ENCODE peak calls at places on chromosome 22, in five cellular contexts. E is ovary, I is endodermal cell, Z is colonic mucosa, B is cardiac muscle cell. S is an unnamed sample. For H3K4me1, the result is how much of the 10 kb centered on the place peaks cover.

GRCh38 chr22:49826603-49827306 is 918 bp downstream of the BRD1 start:
- DNase-seq in E (peak), I (peak), Z (peak), B (peak), S (peak)

GRCh38 chr22:32475428-32476010 is 908 bp downstream of the FBXO7 start:
- DNase-seq in E (peak), I (peak), Z (peak), B (peak), S (peak)

GRCh38 chr22:42833104-42833503 is 24.0 kb downstream of the ARFGAP3 start:
- DNase-seq in E (no peak), I (no peak), Z (no peak), B (no peak), S (no peak)

GRCh38 chr22:37519268-37520195 is at the start of gene CARD10:
- DNase-seq in E (no peak), I (peak), Z (peak), B (peak), S (no peak)

GRCh38 chr22:23213581-23214341 is 33.5 kb downstream of the BCR start:
- DNase-seq in E (no peak), I (no peak), Z (no peak), B (no peak), S (no peak)

GRCh38 chr22:38088723-38089473 is 4.9 kb upstream of the SLC16A8 start:
- DNase-seq in E (no peak), I (no peak), Z (no peak), B (peak), S (no peak)

GRCh38 chr22:37501610-37502341 is 15.6 kb upstream of the MFNG start:
- DNase-seq in E (peak), I (no peak), Z (peak), B (peak), S (no peak)

GRCh38 chr22:26713823-26714449 is 56.5 kb downstream of the MIAT start:
- DNase-seq in E (peak), I (no peak), Z (no peak), B (peak), S (no peak)

GRCh38 chr22:32237905-32238304 is 17.2 kb downstream of the SLC5A4 start:
- DNase-seq in E (no peak), I (no peak), Z (no peak), B (no peak), S (no peak)

GRCh38 chr22:17366830-17367229 is 2.4 kb upstream of the CECR2 start:
- DNase-seq in E (peak), I (peak), Z (peak), B (peak), S (peak)

GRCh38 chr22:47618180-47618579 is 855.7 kb downstream of the TBC1D22A start:
- DNase-seq in E (no peak), I (peak), Z (no peak), B (no peak), S (no peak)

GRCh38 chr22:22934543-22935055 is 47.0 kb downstream of the IGLL5 start:
- DNase-seq in E (no peak), I (no peak), Z (no peak), B (no peak), S (no peak)

GRCh38 chr22:49040111-49040510 is 787.6 kb downstream of the BRD1 start:
- DNase-seq in E (no peak), I (no peak), Z (no peak), B (no peak), S (no peak)

GRCh38 chr22:48118654-48119053 is 1356.2 kb downstream of the TBC1D22A start:
- DNase-seq in E (no peak), I (no peak), Z (no peak), B (no peak), S (no peak)

GRCh38 chr22:38824587-38824986 is 19.2 kb downstream of the NPTXR start:
- DNase-seq in E (no peak), I (peak), Z (peak), B (peak), S (no peak)

GRCh38 chr22:26887456-26887855 is 230.1 kb downstream of the MIAT start:
- DNase-seq in E (no peak), I (no peak), Z (no peak), B (peak), S (no peak)

GRCh38 chr22:44297662-44298061 is 15.1 kb downstream of the SHISAL1 start:
- DNase-seq in E (no peak), I (no peak), Z (no peak), B (no peak), S (no peak)

GRCh38 chr22:43066844-43067385 is 22.3 kb downstream of the TTLL1 start:
- DNase-seq in E (no peak), I (no peak), Z (no peak), B (no peak), S (no peak)

GRCh38 chr22:49735411-49736311 is 92.0 kb downstream of the BRD1 start:
- DNase-seq in E (no peak), I (peak), Z (no peak), B (peak), S (no peak)

GRCh38 chr22:49550766-49551362 is 276.8 kb downstream of the BRD1 start:
- DNase-seq in E (no peak), I (no peak), Z (no peak), B (no peak), S (no peak)

GRCh38 chr22:22020425-22020852 is 37.9 kb upstream of the TOP3B start:
- DNase-seq in E (no peak), I (no peak), Z (no peak), B (no peak), S (no peak)

GRCh38 chr22:33579448-33580093 is 340.7 kb downstream of the LARGE1 start:
- DNase-seq in E (peak), I (peak), Z (peak), B (peak), S (peak)

GRCh38 chr22:42688914-42689275 is 31.8 kb downstream of the A4GALT start:
- DNase-seq in E (no peak), I (peak), Z (no peak), B (no peak), S (no peak)

GRCh38 chr22:27252282-27253049 is 549.1 kb downstream of the MN1 start:
- DNase-seq in E (peak), I (no peak), Z (no peak), B (peak), S (peak)

GRCh38 chr22:28955817-28956216 is 72.4 kb downstream of the ZNRF3 start:
- DNase-seq in E (no peak), I (no peak), Z (no peak), B (no peak), S (no peak)

GRCh38 chr22:50267591-50268390 is 2.4 kb downstream of the MAPK11 start:
- DNase-seq in E (peak), I (peak), Z (peak), B (peak), S (peak)

GRCh38 chr22:17729561-17729960 is 44.7 kb downstream of the BID start:
- DNase-seq in E (no peak), I (no peak), Z (no peak), B (no peak), S (no peak)

GRCh38 chr22:29112680-29113079 is 39.8 kb downstream of the KREMEN1 start:
- DNase-seq in E (no peak), I (no peak), Z (no peak), B (no peak), S (no peak)

GRCh38 chr22:43923191-43923590 is 414 bp upstream of the PNPLA3 start:
- DNase-seq in E (no peak), I (no peak), Z (no peak), B (peak), S (no peak)

GRCh38 chr22:44391026-44391425 is 78.3 kb upstream of the SHISAL1 start:
- DNase-seq in E (no peak), I (peak), Z (no peak), B (no peak), S (no peak)

GRCh38 chr22:26970809-26971394 is 313.5 kb downstream of the MIAT start:
- DNase-seq in E (no peak), I (peak), Z (no peak), B (no peak), S (no peak)

GRCh38 chr22:42388130-42388797 is 43.9 kb downstream of the NFAM1 start:
- DNase-seq in E (no peak), I (no peak), Z (no peak), B (peak), S (no peak)

GRCh38 chr22:46087816-46088277 is 62.5 kb upstream of the PPARA start:
- DNase-seq in E (peak), I (no peak), Z (peak), B (peak), S (peak)
- H3K4me1 ChIP-seq in E (half or more), I (under half), Z (under half), B (under half), S (half or more)

DNA sequence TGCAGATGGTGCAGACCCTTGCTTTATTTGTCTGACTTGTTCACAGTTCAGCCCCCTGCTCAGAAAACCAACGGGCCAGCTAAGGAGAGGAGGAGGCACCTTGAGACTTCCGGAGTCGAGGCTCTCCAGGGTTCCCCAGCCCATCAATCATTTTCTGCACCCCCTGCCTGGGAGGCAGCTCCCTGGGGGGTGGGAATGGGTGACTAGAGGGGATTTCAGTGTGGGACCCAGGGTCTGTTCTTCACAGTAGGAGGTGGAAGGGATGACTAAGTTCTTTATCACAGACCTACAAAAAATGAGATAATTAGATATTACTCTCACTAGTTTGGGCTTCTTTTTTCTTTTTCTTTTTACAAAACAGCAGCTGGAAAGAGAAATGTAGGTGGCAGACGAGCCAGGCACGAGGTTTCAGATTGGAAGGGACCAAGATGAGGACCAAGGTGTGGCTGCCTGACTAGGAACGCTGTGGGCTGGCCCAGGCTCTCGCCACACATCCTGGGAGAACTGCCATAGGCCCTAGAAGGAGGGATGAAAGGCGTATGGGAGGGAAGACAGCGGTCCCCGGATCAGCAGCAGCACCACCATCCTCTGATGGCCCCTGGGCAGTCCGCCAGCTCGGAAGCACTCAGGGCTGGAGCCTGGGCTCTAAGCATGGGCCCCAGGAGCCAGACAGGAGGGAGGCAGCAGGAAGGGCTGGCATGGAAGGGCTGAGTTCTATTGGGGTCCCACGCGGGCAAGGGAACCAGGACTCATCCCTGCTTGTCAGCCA is 14.2 kb downstream of the TXN2 start:
- DNase-seq in E (no peak), I (no peak), Z (peak), B (peak), S (no peak)
- H3K4me1 ChIP-seq in E (under half), I (under half), Z (under half), B (under half), S (under half)

DNA sequence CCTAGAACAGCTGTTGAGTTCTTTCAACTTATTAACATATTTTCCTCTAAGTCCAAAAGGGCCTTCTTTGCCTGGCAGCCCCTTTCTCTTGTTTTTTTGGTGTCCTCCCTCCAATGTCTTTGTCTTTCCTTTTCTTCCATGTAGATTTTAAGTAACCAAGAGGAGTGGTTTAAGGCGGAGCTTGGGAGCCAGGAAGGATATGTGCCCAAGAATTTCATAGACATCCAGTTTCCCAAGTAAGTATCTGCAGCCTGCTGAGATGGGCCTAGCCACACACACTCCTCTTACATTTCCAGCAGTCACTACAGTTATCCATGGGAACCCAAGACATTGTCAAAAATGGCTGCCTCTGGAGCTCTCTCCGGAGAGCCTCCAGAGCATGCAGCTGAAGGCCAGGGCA is 4.5 kb upstream of the TMA7B start:
- DNase-seq in E (no peak), I (no peak), Z (no peak), B (peak), S (no peak)
- H3K4me1 ChIP-seq in E (under half), I (under half), Z (under half), B (under half), S (under half)

GRCh38 chr22:40181323-40181722 is 3.6 kb downstream of the TNRC6B start:
- DNase-seq in E (no peak), I (no peak), Z (no peak), B (no peak), S (no peak)
- H3K4me1 ChIP-seq in E (under half), I (under half), Z (under half), B (half or more), S (under half)

DNA sequence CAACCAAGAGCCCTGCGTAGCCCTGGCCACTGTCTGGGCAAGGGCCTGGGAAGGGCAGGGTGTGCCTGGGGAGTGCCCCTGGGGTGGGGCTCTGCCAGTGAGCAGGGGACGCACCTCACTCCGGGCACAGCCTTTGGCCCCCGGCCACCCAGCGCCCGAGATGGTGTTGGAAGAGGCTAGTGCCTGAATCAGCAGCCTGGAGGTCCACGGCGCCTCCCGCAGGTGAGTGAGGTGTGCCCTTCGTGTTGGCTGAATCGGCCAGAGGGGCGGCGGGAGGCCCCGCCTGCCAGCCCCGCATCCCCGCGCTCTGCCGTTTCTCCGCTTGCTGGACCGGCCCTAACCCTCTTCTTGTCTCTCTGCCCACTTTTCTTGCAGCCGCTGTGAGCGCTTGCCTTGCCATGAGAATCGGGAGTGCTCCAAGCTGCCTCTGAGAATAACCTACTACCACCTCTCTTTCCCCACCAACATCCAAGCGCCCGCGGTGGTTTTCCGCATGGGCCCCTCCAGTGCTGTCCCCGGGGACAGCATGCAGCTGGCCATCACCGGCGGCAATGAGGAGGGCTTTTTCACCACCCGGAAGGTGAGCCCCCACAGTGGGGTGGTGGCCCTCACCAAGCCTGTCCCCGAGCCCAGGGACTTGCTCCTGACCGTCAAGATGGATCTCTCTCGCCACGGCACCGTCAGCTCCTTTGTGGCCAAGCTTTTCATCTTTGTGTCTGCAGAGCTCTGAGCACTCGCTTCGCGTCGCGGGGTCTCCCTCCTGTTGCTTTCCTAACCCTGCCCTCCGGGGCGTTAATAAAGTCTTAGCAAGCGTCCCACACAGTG is 60.1 kb downstream of the FBLN1 start:
- DNase-seq in E (no peak), I (no peak), Z (no peak), B (no peak), S (no peak)
- H3K4me1 ChIP-seq in E (under half), I (under half), Z (under half), B (under half), S (under half)

GRCh38 chr22:46577361-46578249 is 40.2 kb upstream of the CELSR1 start:
- DNase-seq in E (no peak), I (peak), Z (no peak), B (no peak), S (no peak)
- H3K4me1 ChIP-seq in E (under half), I (under half), Z (under half), B (under half), S (under half)

GRCh38 chr22:24555496-24556253 is at the start of gene SNRPD3:
- DNase-seq in E (peak), I (peak), Z (peak), B (peak), S (peak)

GRCh38 chr22:24555160-24555495 is 190 bp upstream of the GUCD1 start:
- DNase-seq in E (peak), I (peak), Z (peak), B (peak), S (peak)

GRCh38 chr22:24550902-24551229 is 4.1 kb downstream of the GUCD1 start:
- DNase-seq in E (no peak), I (no peak), Z (no peak), B (no peak), S (no peak)

GRCh38 chr22:24554316-24555159 is at the start of gene GUCD1:
- DNase-seq in E (no peak), I (peak), Z (peak), B (peak), S (no peak)

DNA sequence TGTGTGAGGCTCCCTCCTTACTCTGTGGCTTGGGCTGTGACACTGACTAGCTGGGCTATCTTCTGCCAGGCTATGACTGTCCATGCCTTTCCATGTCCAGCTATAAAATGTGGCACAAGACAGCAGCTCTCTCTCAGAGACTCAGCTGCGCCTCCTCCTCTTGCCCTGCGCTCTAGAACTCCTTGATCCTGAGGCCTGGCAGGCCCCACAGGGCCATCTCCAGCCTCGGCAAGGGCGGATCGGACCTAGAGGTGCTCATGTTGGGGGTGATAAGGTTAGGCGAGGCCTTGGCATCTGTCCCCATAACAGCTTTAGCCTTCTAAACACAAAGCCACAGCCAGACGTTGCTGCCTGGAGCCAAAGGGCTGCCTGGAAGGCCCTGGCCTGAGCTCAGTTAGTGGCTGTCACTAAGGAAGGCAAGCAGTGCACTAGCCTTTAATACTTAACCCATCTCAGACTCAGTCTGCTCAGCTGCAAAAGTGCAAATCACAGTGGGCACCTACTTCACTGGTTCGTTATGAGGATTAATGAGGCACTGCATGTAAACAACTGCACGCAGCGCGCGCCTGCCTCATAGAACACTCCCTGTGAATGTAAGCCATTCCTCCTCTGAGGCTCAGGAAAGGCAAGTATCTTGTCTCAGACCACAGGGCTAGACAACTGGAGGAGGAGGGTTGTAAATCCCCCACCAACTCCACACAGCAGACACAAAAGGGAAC is 1.2 kb downstream of the GUCD1 start:
- DNase-seq in E (peak), I (no peak), Z (peak), B (no peak), S (no peak)
- H3K4me1 ChIP-seq in E (under half), I (under half), Z (under half), B (under half), S (under half)

DNA sequence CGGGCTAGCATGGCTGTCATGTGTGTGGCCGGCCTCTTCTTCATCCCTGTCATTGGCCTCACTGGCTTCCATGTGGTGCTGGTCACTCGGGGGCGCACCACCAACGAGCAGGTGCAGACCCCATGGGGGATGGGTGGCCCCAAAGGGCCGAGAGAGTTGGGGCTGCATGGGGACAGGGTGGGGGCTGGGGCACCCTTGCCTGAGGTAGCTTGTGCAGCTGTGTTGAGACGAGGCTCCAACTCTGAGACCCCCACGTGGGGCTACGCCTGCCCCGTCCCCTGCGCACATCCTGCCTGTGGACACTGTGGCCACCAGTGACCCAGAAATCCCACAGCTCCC is 8.5 kb downstream of the ZDHHC8 start:
- DNase-seq in E (no peak), I (no peak), Z (no peak), B (no peak), S (no peak)
- H3K4me1 ChIP-seq in E (under half), I (under half), Z (under half), B (under half), S (under half)